ENCODE peak calls at places on chromosomes 3 and 15, in four cellular contexts. One of them, this sample, is unnamed.

GRCh38 chr3:48709051-48709461 is 8.0 kb downstream of the IP6K2 start:
- DNase-seq in fibroblast of the aortic adventitia: no peak
- DNase-seq in astrocyte of the cerebellum: no peak
- DNase-seq in HFF-Myc: no peak
- DNase-seq in this sample: no peak

GRCh38 chr3:71606582-71606981 is 23.1 kb upstream of the FOXP1 start:
- DNase-seq in fibroblast of the aortic adventitia: no peak
- DNase-seq in astrocyte of the cerebellum: no peak
- DNase-seq in HFF-Myc: no peak
- DNase-seq in this sample: no peak

GRCh38 chr3:4988815-4989648 is 9.8 kb downstream of the BHLHE40 start:
- DNase-seq in fibroblast of the aortic adventitia: peak
- DNase-seq in astrocyte of the cerebellum: no peak
- DNase-seq in HFF-Myc: no peak
- DNase-seq in this sample: peak

GRCh38 chr3:148757238-148757930 is 59.7 kb downstream of the AGTR1 start:
- DNase-seq in fibroblast of the aortic adventitia: peak
- DNase-seq in astrocyte of the cerebellum: peak
- DNase-seq in HFF-Myc: peak
- DNase-seq in this sample: peak

GRCh38 chr3:192870785-192871184 is 46.9 kb downstream of the MB21D2 start:
- DNase-seq in fibroblast of the aortic adventitia: no peak
- DNase-seq in astrocyte of the cerebellum: no peak
- DNase-seq in HFF-Myc: no peak
- DNase-seq in this sample: no peak

GRCh38 chr15:65132841-65133549 is 613 bp downstream of the PDCD7 start:
- DNase-seq in fibroblast of the aortic adventitia: peak
- DNase-seq in astrocyte of the cerebellum: peak
- DNase-seq in HFF-Myc: no peak
- DNase-seq in this sample: no peak

GRCh38 chr3:62875103-62876002 is at the start of gene CADPS:
- DNase-seq in fibroblast of the aortic adventitia: no peak
- DNase-seq in astrocyte of the cerebellum: no peak
- DNase-seq in HFF-Myc: no peak
- DNase-seq in this sample: no peak

GRCh38 chr3:122146466-122146865 is 37.0 kb upstream of the CASR start:
- DNase-seq in fibroblast of the aortic adventitia: no peak
- DNase-seq in astrocyte of the cerebellum: no peak
- DNase-seq in HFF-Myc: no peak
- DNase-seq in this sample: no peak

GRCh38 chr3:165159760-165160421 is 36.3 kb downstream of the SLITRK3 start:
- DNase-seq in fibroblast of the aortic adventitia: no peak
- DNase-seq in astrocyte of the cerebellum: no peak
- DNase-seq in HFF-Myc: no peak
- DNase-seq in this sample: no peak

DNA sequence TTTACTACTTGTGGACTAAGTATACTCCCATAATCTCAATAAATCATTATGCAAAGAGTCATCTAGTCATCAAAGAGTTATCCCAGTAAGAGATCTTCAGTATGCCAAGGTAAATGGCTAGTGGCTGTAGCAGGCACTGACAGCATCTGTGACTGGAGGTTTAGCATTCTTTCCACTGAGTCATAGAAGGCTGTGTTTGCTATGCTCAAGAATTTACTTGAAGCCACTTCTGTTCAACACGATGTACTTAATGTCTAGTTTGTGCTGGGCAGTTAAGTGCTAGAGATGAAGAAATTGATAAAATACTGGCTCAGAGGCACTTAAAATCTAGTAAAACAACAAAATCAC is 13.1 kb downstream of the ZBED2 start:
- DNase-seq in fibroblast of the aortic adventitia: peak
- DNase-seq in astrocyte of the cerebellum: peak
- DNase-seq in HFF-Myc: peak
- DNase-seq in this sample: peak
- H3K4me3 ChIP-seq in fibroblast of the aortic adventitia: no peak
- H3K4me3 ChIP-seq in astrocyte of the cerebellum: no peak
- H3K4me3 ChIP-seq in HFF-Myc: no peak
- H3K4me3 ChIP-seq in this sample: no peak

DNA sequence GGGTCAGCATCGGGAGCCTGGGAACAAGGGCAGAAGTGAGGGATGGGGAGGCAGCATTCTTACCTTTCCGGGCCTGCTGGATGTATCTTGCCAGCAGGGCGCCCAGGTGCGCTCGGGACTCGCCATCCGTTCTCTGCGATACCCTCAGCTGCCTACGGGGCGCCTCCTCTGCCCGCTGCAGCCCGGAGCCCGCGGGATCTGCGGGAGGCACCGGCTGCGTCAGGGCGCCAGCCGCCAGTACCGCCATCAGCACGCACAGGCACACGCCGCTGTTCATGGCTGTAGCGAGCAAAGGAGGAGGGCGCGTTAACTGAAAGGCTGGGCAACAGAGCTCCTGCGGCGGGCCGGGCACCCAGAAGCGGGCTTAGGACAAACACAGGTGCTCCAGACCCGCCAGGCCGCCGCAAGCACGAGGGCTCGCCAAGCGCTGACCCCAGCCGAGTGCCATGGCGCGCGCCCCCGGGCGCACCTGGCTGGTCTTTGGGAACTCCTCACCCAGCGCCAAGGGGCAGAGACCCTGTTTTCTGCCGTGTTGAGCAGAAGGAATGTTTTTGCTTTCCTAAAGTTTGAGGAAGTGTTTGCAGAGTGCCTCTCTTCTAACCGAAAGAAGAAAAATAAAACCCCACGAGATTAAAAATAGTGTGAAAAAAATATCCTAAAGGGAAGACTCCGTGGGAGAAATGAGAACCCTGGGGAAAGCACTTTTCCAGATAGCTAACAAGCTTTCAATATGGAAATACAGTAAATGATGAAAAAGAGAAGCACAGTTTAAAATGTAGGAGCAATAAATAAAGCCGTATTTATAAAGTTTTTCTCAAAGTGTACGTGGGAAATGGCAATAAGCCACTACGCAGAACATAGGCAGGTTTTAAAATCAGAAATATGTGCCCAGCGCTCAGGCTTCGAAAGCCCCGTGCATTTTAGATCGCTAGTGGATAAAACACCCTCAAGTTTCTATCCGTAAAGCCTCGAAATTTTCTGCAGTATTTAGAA is 2.3 kb downstream of the CCK start:
- DNase-seq in fibroblast of the aortic adventitia: no peak
- DNase-seq in astrocyte of the cerebellum: no peak
- DNase-seq in HFF-Myc: no peak
- DNase-seq in this sample: no peak
- H3K4me3 ChIP-seq in fibroblast of the aortic adventitia: peak
- H3K4me3 ChIP-seq in astrocyte of the cerebellum: no peak
- H3K4me3 ChIP-seq in HFF-Myc: no peak
- H3K4me3 ChIP-seq in this sample: peak

GRCh38 chr3:69353492-69353891 is 32.4 kb downstream of the FRMD4B start:
- DNase-seq in fibroblast of the aortic adventitia: no peak
- DNase-seq in astrocyte of the cerebellum: no peak
- DNase-seq in HFF-Myc: no peak
- DNase-seq in this sample: no peak

GRCh38 chr3:69357196-69357595 is 28.7 kb downstream of the FRMD4B start:
- DNase-seq in fibroblast of the aortic adventitia: no peak
- DNase-seq in astrocyte of the cerebellum: no peak
- DNase-seq in HFF-Myc: no peak
- DNase-seq in this sample: no peak

GRCh38 chr3:69354948-69355347 is 30.9 kb downstream of the FRMD4B start:
- DNase-seq in fibroblast of the aortic adventitia: peak
- DNase-seq in astrocyte of the cerebellum: no peak
- DNase-seq in HFF-Myc: no peak
- DNase-seq in this sample: no peak

GRCh38 chr3:69352305-69353087 is 33.4 kb downstream of the FRMD4B start:
- DNase-seq in fibroblast of the aortic adventitia: no peak
- DNase-seq in astrocyte of the cerebellum: no peak
- DNase-seq in HFF-Myc: no peak
- DNase-seq in this sample: no peak

DNA sequence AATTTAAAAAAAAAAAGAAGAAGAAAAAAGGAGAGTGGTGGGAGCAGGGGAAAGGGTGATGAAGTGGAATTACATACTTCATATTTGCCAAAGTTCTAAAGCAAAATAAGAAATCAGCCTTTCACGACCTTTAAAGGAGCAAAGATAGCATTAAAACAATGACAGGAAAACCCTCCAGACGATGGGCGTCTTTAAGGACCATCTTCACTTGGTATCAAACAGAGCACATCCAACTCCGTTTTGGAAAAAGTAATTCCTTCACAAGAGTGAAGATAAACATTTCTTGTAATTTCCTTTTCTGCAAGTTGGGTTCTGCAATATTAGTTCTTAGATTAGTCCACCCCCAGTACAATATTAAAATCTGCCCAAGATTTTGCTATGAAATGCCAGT is 32.8 kb downstream of the FRMD4B start:
- DNase-seq in fibroblast of the aortic adventitia: no peak
- DNase-seq in astrocyte of the cerebellum: no peak
- DNase-seq in HFF-Myc: no peak
- DNase-seq in this sample: no peak
- H3K4me3 ChIP-seq in fibroblast of the aortic adventitia: no peak
- H3K4me3 ChIP-seq in astrocyte of the cerebellum: no peak
- H3K4me3 ChIP-seq in HFF-Myc: no peak
- H3K4me3 ChIP-seq in this sample: no peak

DNA sequence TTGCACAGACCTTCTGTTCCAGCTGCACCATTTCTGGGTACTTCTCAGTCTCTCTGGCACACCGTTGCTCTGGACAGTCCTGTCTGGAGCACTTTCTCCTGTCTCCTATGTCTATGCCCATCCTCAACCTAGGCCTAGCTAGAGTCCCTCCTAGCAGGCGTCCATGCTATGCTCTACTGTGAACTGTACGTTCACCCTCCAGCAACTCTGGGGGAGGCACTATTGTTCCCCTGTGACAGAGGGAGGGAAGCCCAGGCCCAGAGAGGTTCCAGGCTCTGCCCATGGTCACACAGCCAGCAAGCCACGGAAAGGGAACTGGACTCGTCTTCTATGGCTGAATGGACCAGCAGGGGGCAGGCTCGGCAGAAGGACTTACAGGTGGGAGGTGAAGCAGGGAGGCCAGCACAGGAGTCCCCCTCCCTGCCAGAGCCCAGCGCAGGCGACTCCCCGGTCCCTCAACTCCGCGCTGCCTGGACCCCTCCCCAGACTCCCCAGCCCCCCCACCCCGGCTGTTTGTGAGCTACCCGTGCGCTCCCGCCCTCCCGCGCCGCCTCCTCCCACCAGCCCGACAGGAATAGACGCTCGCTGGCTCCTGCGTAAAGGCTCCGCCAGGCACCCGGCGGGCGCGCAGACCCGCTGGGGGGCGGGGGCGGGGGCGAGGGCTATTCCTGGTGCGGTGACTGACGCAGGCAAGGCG is 1.7 kb upstream of the LINGO1 start:
- DNase-seq in fibroblast of the aortic adventitia: peak
- DNase-seq in astrocyte of the cerebellum: no peak
- DNase-seq in HFF-Myc: no peak
- DNase-seq in this sample: no peak
- H3K4me3 ChIP-seq in fibroblast of the aortic adventitia: no peak
- H3K4me3 ChIP-seq in astrocyte of the cerebellum: no peak
- H3K4me3 ChIP-seq in HFF-Myc: no peak
- H3K4me3 ChIP-seq in this sample: no peak

GRCh38 chr3:45623846-45624245 is 29.3 kb downstream of the LIMD1 start:
- DNase-seq in fibroblast of the aortic adventitia: no peak
- DNase-seq in astrocyte of the cerebellum: no peak
- DNase-seq in HFF-Myc: no peak
- DNase-seq in this sample: no peak

GRCh38 chr3:45623434-45623833 is 28.9 kb downstream of the LIMD1 start:
- DNase-seq in fibroblast of the aortic adventitia: no peak
- DNase-seq in astrocyte of the cerebellum: no peak
- DNase-seq in HFF-Myc: no peak
- DNase-seq in this sample: no peak

GRCh38 chr3:45630325-45630724 is 35.8 kb downstream of the LIMD1 start:
- DNase-seq in fibroblast of the aortic adventitia: no peak
- DNase-seq in astrocyte of the cerebellum: no peak
- DNase-seq in HFF-Myc: no peak
- DNase-seq in this sample: no peak

GRCh38 chr3:45628746-45629145 is 34.2 kb downstream of the LIMD1 start:
- DNase-seq in fibroblast of the aortic adventitia: peak
- DNase-seq in astrocyte of the cerebellum: no peak
- DNase-seq in HFF-Myc: no peak
- DNase-seq in this sample: no peak

DNA sequence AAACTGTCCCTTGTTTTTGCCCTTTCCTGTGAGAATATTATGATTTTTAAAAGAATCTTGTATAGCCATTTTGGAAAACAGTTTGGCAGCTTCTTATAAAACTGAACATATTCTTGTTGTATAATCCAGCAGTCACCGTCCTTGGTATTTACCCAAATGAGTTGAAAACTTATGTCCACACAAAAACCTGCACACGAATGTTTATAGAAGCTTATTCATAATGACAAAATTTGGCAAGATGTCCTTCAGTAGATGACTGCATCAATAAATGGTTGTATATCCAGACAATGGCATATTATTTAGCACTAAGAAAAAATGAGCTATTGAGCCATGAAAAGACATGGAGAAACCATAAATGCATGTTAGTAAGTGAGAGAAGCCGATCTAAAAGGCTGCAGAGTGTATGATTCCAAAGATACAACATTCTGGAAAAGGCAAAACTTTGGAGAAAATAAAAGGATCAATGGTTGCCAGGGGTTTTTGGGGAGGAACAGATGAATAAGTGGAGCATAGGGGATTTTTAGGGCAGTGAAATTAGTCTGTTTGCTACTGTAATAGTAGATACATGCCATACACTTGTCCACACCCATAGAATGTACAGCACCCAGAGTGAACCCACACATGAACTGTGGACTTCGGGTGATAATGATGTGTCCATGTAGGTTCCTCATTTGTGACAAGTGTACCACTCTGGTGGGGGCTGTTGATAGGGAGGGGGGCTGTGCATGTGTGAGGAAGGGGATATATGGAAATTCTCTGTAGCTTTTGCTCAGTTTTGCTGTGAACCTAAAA is 31.7 kb downstream of the LIMD1 start:
- DNase-seq in fibroblast of the aortic adventitia: no peak
- DNase-seq in astrocyte of the cerebellum: no peak
- DNase-seq in HFF-Myc: no peak
- DNase-seq in this sample: no peak
- H3K4me3 ChIP-seq in fibroblast of the aortic adventitia: no peak
- H3K4me3 ChIP-seq in astrocyte of the cerebellum: no peak
- H3K4me3 ChIP-seq in HFF-Myc: no peak
- H3K4me3 ChIP-seq in this sample: no peak

DNA sequence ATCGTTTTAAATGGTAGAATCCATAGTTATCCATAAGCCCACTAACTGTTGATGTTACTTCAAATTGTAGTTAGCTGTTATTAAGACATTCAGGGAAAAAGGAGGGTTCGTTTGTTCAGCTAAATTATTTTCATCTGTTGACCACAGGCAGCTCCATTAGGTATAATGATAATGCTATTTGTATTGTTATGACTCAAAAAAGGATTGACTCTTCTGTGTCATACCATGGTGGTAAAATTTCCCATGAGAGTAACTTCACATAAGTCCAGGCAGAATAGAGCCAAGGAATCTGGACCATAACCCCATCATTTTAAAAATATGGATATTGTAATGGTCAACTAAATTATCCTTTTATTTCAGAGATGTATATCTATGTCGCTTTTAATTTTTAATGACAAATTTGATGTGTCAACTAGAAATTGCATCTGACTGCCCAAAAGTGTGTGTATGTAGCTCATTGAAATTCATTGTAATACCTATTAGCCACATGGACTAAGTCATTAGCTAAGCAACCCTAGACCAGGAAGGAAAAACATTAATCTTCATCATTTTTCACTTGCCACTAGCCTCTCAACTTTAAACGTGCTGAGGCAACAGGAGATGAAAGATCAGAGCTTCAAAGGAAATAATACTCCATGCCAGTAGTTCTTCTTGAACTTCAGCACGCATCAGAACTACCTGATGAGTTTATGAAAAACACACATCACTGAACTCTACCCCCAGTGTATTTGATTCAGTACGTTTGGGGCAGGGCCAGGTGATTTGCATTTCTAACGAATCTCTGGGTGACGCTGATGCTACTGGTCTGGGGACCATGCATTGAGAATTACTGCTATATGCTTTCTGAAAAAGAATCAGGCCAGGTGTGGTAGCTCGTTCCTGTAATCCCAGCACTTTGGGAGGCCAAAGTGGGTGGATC is 537.7 kb downstream of the UNC13C start:
- DNase-seq in fibroblast of the aortic adventitia: no peak
- DNase-seq in astrocyte of the cerebellum: no peak
- DNase-seq in HFF-Myc: no peak
- DNase-seq in this sample: no peak
- H3K4me3 ChIP-seq in fibroblast of the aortic adventitia: no peak
- H3K4me3 ChIP-seq in astrocyte of the cerebellum: no peak
- H3K4me3 ChIP-seq in HFF-Myc: no peak
- H3K4me3 ChIP-seq in this sample: no peak